ENCODE peak calls at places on chromosomes 13 and 19, in six cellular contexts. J is PC-3; W is fibroblast of pulmonary artery; G is fibroblast of the conjunctiva; V is stimulated activated CD4-positive, alpha-beta T cell treated with anti-CD3 and anti-CD28 coated beads, Interleukin-4, amount 100 ng/mL, for 48 hours; H is neural progenitor cell. R is an unnamed sample.
A peak's percentile ranks its signal among the peaks of the same experiment; 100 is the strongest.

GRCh38 chr19:50912727-50913716 is 1.8 kb upstream of the KLK4 start:
- DNase-seq in W (no peak), H (no peak), V (peak; percentile 11), J (no peak), G (no peak), R (no peak)

GRCh38 chr13:59034198-59034597 is 1129.5 kb downstream of the DIAPH3 start:
- DNase-seq in G (no peak), H (peak; percentile 24), W (no peak), V (no peak), J (no peak), R (no peak)

GRCh38 chr19:30071871-30072270 is 129.8 kb downstream of the URI1 start:
- DNase-seq in V (no peak), W (no peak), H (no peak), G (no peak), J (no peak), R (no peak)

GRCh38 chr13:73943137-73943964 is 190.9 kb downstream of the KLF12 start:
- DNase-seq in H (no peak), J (no peak), G (no peak), V (no peak), W (no peak), R (no peak)

GRCh38 chr13:39201075-39201630 is 162.9 kb downstream of the NHLRC3 start:
- DNase-seq in V (no peak), H (no peak), G (no peak), W (no peak), J (no peak), R (no peak)

GRCh38 chr19:56223481-56223880 is 21.4 kb downstream of the ZSCAN5C start:
- DNase-seq in J (no peak), W (no peak), V (no peak), H (no peak), G (no peak), R (no peak)

GRCh38 chr19:2046046-2046907 is 4.8 kb downstream of the MKNK2 start:
- DNase-seq in H (peak; percentile 3), G (no peak), J (no peak), W (no peak), V (no peak), R (no peak)

GRCh38 chr19:513368-514165 is 6.3 kb downstream of the TPGS1 start:
- DNase-seq in G (no peak), H (no peak), J (no peak), W (no peak), V (no peak), R (no peak)

GRCh38 chr19:40610396-40611064 is 9.4 kb downstream of the LTBP4 start:
- DNase-seq in G (no peak), W (no peak), J (no peak), V (no peak), H (peak; percentile 43), R (peak; percentile 43)